ENCODE peak calls at places on chromosomes 13 and 19, in four cellular contexts. U is AG08396; V is CD4-positive, CD25-positive, alpha-beta regulatory T cell; G is adipocyte. O is an unnamed sample.

GRCh38 chr13:108776650-108777049 is 147.2 kb downstream of the MYO16 start:
- DNase-seq in V (no peak), G (no peak), U (no peak), O (no peak)

GRCh38 chr19:16074488-16075365 is 1.6 kb upstream of the TPM4 start:
- DNase-seq in V (no peak), G (no peak), U (no peak), O (no peak)

GRCh38 chr19:33778089-33778791 is 18.4 kb upstream of the KCTD15 start:
- DNase-seq in U (peak), V (peak), G (peak), O (peak)

GRCh38 chr19:3109491-3109890 is 15.3 kb downstream of the GNA11 start:
- DNase-seq in U (no peak), V (no peak), G (no peak), O (no peak)

GRCh38 chr19:33914599-33914998 is 117.9 kb downstream of the KCTD15 start:
- DNase-seq in G (no peak), V (no peak), U (no peak), O (no peak)

GRCh38 chr13:57739791-57740190 is 108.2 kb downstream of the PCDH17 start:
- DNase-seq in V (no peak), G (no peak), U (no peak), O (no peak)

GRCh38 chr19:850221-850978 is 1.7 kb upstream of the ELANE start:
- DNase-seq in V (no peak), G (peak), U (peak), O (no peak)

GRCh38 chr13:104641309-104641708 is 1575.1 kb upstream of the SLC10A2 start:
- DNase-seq in V (no peak), G (peak), U (no peak), O (no peak)

GRCh38 chr13:37417042-37417441 is 181.5 kb downstream of the POSTN start:
- DNase-seq in U (no peak), G (no peak), V (no peak), O (no peak)

GRCh38 chr13:104289400-104289799 is 1223.2 kb upstream of the SLC10A2 start:
- DNase-seq in V (no peak), U (no peak), G (no peak), O (no peak)

GRCh38 chr13:89307278-89307677 is 1636.1 kb downstream of the SLITRK5 start:
- DNase-seq in U (no peak), G (no peak), V (no peak), O (no peak)